ENCODE peak calls at places on chromosomes 7 and 10, in four cellular contexts. H is heart left ventricle, A is hepatocyte, N is WERI-Rb-1. T is an unnamed sample.

GRCh38 chr10:53088956-53089355 is 316.4 kb upstream of the MBL2 start:
- DNase-seq in A (peak; percentile 32), H (no peak), N (no peak), T (no peak)

GRCh38 chr7:24831240-24831639 is 74.0 kb upstream of the GSDME start:
- DNase-seq in H (no peak), N (no peak), A (no peak), T (no peak)

GRCh38 chr10:20473361-20473760 is 423.8 kb downstream of the NEBL start:
- DNase-seq in A (no peak), N (no peak), H (no peak), T (no peak)

GRCh38 chr7:638256-639011 is 88.1 kb upstream of the DNAAF5 start:
- DNase-seq in H (no peak), A (no peak), N (no peak), T (no peak)

GRCh38 chr10:111119637-111120036 is 42.8 kb downstream of the ADRA2A start:
- DNase-seq in N (no peak), A (no peak), H (no peak), T (no peak)

GRCh38 chr10:72009430-72010081 is 45.4 kb downstream of the CHST3 start:
- DNase-seq in A (peak; percentile 90), N (no peak), H (peak; percentile 87), T (peak; percentile 53)

GRCh38 chr7:34761627-34762026 is 103.6 kb downstream of the NPSR1 start:
- DNase-seq in A (no peak), N (no peak), H (no peak), T (no peak)

GRCh38 chr10:104322416-104322782 is 15.9 kb downstream of the ITPRIP start:
- DNase-seq in H (no peak), A (no peak), N (no peak), T (no peak)

GRCh38 chr10:15313844-15314243 is 57.2 kb downstream of the FAM171A1 start:
- DNase-seq in H (peak; percentile 17), N (no peak), A (peak; percentile 28), T (no peak)

GRCh38 chr10:50385610-50386009 is 134.3 kb upstream of the ASAH2 start:
- DNase-seq in H (no peak), A (no peak), N (no peak), T (no peak)

GRCh38 chr10:16195178-16195769 is 241.5 kb upstream of the PTER start:
- DNase-seq in A (no peak), N (no peak), H (no peak), T (peak; percentile 7)

GRCh38 chr10:50951451-50951850 is 66.0 kb upstream of the A1CF start:
- DNase-seq in H (no peak), A (no peak), N (no peak), T (no peak)

GRCh38 chr7:37480642-37481041 is 32.0 kb upstream of the ELMO1 start:
- DNase-seq in N (no peak), A (no peak), H (peak; percentile 32), T (no peak)

GRCh38 chr10:72353963-72354355 is 760 bp downstream of the DNAJB12 start:
- DNase-seq in N (no peak), A (peak; percentile 44), H (no peak), T (peak; percentile 32)

GRCh38 chr10:121088524-121088923 is 237.4 kb downstream of the WDR11 start:
- DNase-seq in H (no peak), A (peak; percentile 67), N (peak; percentile 64), T (peak; percentile 74)

GRCh38 chr10:64996886-64997285 is 1475.7 kb downstream of the REEP3 start:
- DNase-seq in A (no peak), H (no peak), N (no peak), T (no peak)

GRCh38 chr7:93923291-93923690 is 1.8 kb downstream of the GNG11 start:
- DNase-seq in A (no peak), H (no peak), N (no peak), T (no peak)

GRCh38 chr10:73810735-73811465 is 498 bp downstream of the NDST2 start:
- DNase-seq in A (peak; percentile 41), N (no peak), H (peak; percentile 43), T (peak; percentile 66)

GRCh38 chr10:86368987-86369386 is 2.4 kb upstream of the GRID1 start:
- DNase-seq in N (peak; percentile 4), A (no peak), H (no peak), T (no peak)
- H3K27me3 ChIP-seq in N (peaks cover 79% of the 10 kb centered on the region), A (peaks cover 79% of the 10 kb centered on the region), H (peaks cover 16% of the 10 kb centered on the region), T (peaks cover 77% of the 10 kb centered on the region)

GRCh38 chr7:128936798-128937197 is 929 bp upstream of the IRF5 start:
- DNase-seq in N (no peak), A (no peak), H (no peak), T (no peak)
- H3K27me3 ChIP-seq in N (no peaks in the 10 kb centered on the region), A (peaks cover 41% of the 10 kb centered on the region), H (peaks cover 6% of the 10 kb centered on the region), T (peaks cover 61% of the 10 kb centered on the region)

GRCh38 chr7:157964016-157964415 is 623.6 kb downstream of the PTPRN2 start:
- DNase-seq in H (no peak), N (no peak), A (no peak), T (no peak)
- H3K27me3 ChIP-seq in H (no peaks in the 10 kb centered on the region), N (no peaks in the 10 kb centered on the region), A (peaks cover 27% of the 10 kb centered on the region), T (no peaks in the 10 kb centered on the region)

GRCh38 chr10:97032624-97033023 is 153.1 kb downstream of the SLIT1 start:
- DNase-seq in H (no peak), A (no peak), N (no peak), T (peak; percentile 29)
- H3K27me3 ChIP-seq in H (no peaks in the 10 kb centered on the region), A (no peaks in the 10 kb centered on the region), N (no peaks in the 10 kb centered on the region), T (no peaks in the 10 kb centered on the region)

GRCh38 chr10:129955591-129956284 is 8.3 kb downstream of the EBF3 start:
- DNase-seq in H (no peak), N (no peak), A (peak; percentile 38), T (no peak)
- H3K27me3 ChIP-seq in H (peaks cover 21% of the 10 kb centered on the region), N (peaks cover 21% of the 10 kb centered on the region), A (peaks cover 70% of the 10 kb centered on the region), T (peaks cover 83% of the 10 kb centered on the region)

T was measured in GM23338.